ENCODE peak calls at places on chromosomes 5 and 9, in nine cellular contexts. V, P, D, A, J, C, B, L and K are unnamed samples.
A peak's percentile ranks its signal among the peaks of the same experiment; 100 is the strongest.

GRCh38 chr5:113447651-113448050 is 12.9 kb upstream of the TSSK1B start:
- DNase-seq in V (no peak), P (no peak), D (no peak), A (no peak), J (peak; percentile 10), C (peak; percentile 19), B (no peak), L (no peak), K (no peak)

GRCh38 chr5:157469073-157469472 is 9.1 kb downstream of the NIPAL4 start:
- DNase-seq in V (no peak), P (no peak), D (no peak), A (no peak), J (no peak), C (no peak), B (no peak), L (no peak), K (no peak)

GRCh38 chr5:133884525-133885311 is 83.7 kb downstream of the C5orf15 start:
- DNase-seq in V (no peak), P (no peak), D (no peak), A (no peak), J (peak; percentile 6), C (no peak), B (no peak), L (no peak), K (no peak)

GRCh38 chr9:18393340-18394130 is 80.4 kb upstream of the ADAMTSL1 start:
- DNase-seq in V (peak; percentile 93), P (no peak), D (no peak), A (peak; percentile 75), J (peak; percentile 29), C (peak; percentile 95), B (no peak), L (no peak), K (no peak)

GRCh38 chr9:110762783-110763182 is 94.2 kb downstream of the MUSK start:
- DNase-seq in V (no peak), P (no peak), D (no peak), A (no peak), J (no peak), C (peak; percentile 54), B (no peak), L (no peak), K (no peak)

GRCh38 chr5:129460121-129460950 is at the start of gene ADAMTS19:
- DNase-seq in V (peak; percentile 54), P (no peak), D (no peak), A (no peak), J (no peak), C (peak; percentile 38), B (no peak), L (peak; percentile 27), K (no peak)

GRCh38 chr9:133421615-133422542 is at the start of gene ADAMTS13:
- DNase-seq in V (no peak), P (no peak), D (no peak), A (no peak), J (no peak), C (no peak), B (no peak), L (no peak), K (no peak)

GRCh38 chr9:36815023-36815422 is 219.0 kb downstream of the PAX5 start:
- DNase-seq in V (no peak), P (no peak), D (no peak), A (no peak), J (no peak), C (no peak), B (no peak), L (no peak), K (no peak)